ENCODE peak calls at places on chromosomes 5 and 9, in nine cellular contexts. W, Q, S, R, L, Z, P, U and K are unnamed samples.

GRCh38 chr5:133474851-133475590 is 137.3 kb downstream of the FSTL4 start:
- DNase-seq in P (no peak), Z (no peak), R (no peak), Q (no peak), S (no peak), U (no peak), W (no peak), L (no peak), K (no peak)

GRCh38 chr5:73701566-73701965 is 75.6 kb downstream of the ARHGEF28 start:
- DNase-seq in Z (no peak), W (no peak), Q (peak; percentile 28), P (peak; percentile 86), L (no peak), R (no peak), U (no peak), S (no peak), K (no peak)

GRCh38 chr9:121463026-121463827 is 36.4 kb downstream of the GGTA1 start:
- DNase-seq in Q (peak; percentile 51), P (no peak), U (peak; percentile 23), W (peak; percentile 18), Z (peak; percentile 31), S (no peak), R (no peak), L (peak; percentile 35), K (no peak)

GRCh38 chr9:4293293-4293931 is 6.5 kb downstream of the GLIS3 start:
- DNase-seq in U (peak; percentile 97), P (peak; percentile 93), W (peak; percentile 97), Z (no peak), S (no peak), R (peak; percentile 97), Q (peak; percentile 98), L (no peak), K (peak; percentile 95)

GRCh38 chr5:57221049-57221568 is 47.2 kb downstream of the GPBP1 start:
- DNase-seq in Q (peak; percentile 69), S (peak; percentile 30), Z (no peak), R (peak; percentile 68), U (peak; percentile 82), L (no peak), W (peak; percentile 65), P (peak; percentile 37), K (peak; percentile 47)

GRCh38 chr5:172778223-172778814 is 7.3 kb upstream of the DUSP1 start:
- DNase-seq in P (peak; percentile 97), U (peak; percentile 82), R (peak; percentile 93), S (no peak), L (no peak), Q (peak; percentile 94), Z (no peak), W (peak; percentile 89), K (no peak)

GRCh38 chr9:137745541-137745991 is 126.8 kb downstream of the EHMT1 start:
- DNase-seq in P (peak; percentile 6), W (peak; percentile 43), L (no peak), Z (peak; percentile 81), U (no peak), Q (no peak), R (peak; percentile 62), S (peak; percentile 80), K (no peak)

GRCh38 chr9:99134893-99135341 is 30.0 kb downstream of the TGFBR1 start:
- DNase-seq in R (peak; percentile 57), S (peak; percentile 55), L (no peak), P (peak; percentile 50), U (peak; percentile 73), W (peak; percentile 78), Z (no peak), Q (peak; percentile 55), K (peak; percentile 74)

GRCh38 chr5:140996055-140996454 is 29.8 kb downstream of the PCDHAC2 start:
- DNase-seq in U (no peak), P (no peak), L (no peak), W (no peak), S (no peak), Q (no peak), R (no peak), Z (no peak), K (no peak)

GRCh38 chr5:140725799-140726471 is 25.7 kb downstream of the ZMAT2 start:
- DNase-seq in R (peak; percentile 96), W (peak; percentile 94), S (peak; percentile 71), P (peak; percentile 97), U (peak; percentile 94), L (no peak), Z (no peak), Q (peak; percentile 96), K (peak; percentile 77)

DNA sequence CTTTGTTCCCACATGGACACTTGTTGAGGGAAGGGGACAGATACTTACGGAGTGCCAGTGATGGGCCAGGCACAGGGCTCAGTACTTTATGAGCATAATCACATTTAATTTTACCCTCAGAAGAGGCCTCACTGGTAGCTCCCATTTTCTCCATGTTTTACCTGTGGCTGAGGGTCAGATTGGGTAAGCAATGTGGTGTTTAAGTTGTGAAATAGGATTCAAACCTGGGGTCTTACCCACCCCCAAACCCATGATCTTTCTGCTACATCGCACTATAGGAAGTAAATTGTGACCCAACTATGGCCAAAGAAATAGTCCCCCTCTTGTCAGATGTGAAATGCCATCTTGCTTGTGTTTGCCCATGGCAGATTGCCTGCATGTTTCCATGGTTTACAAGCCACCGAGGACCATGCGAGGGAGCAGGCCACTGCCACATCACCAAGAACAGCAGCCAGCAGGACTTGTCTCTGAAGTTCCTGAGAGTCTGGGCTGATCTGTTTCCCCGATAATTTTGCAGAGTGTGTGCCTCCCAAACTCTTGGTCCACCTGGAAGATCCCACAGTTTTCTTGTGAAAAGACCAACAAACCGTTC is 95.4 kb downstream of the MACROH2A1 start:
- DNase-seq in W (no peak), R (no peak), Z (no peak), S (no peak), Q (no peak), P (no peak), U (no peak), L (no peak), K (no peak)
- H3K4me3 ChIP-seq in W (no peak overlapping the region), R (no peak overlapping the region), Z (no peak overlapping the region), S (no peak overlapping the region), Q (no peak overlapping the region), P (no peak overlapping the region), U (no peak overlapping the region), L (no peak overlapping the region), K (no peak overlapping the region)

GRCh38 chr9:132672413-132672690 is 2.1 kb downstream of the GTF3C4 start:
- DNase-seq in R (no peak), U (peak; percentile 6), W (peak; percentile 26), S (no peak), Q (peak; percentile 41), P (peak; percentile 26), L (no peak), Z (no peak), K (no peak)

GRCh38 chr9:132674485-132674884 is 4.2 kb downstream of the GTF3C4 start:
- DNase-seq in P (no peak), L (no peak), S (no peak), Q (no peak), R (no peak), Z (no peak), W (no peak), U (no peak), K (no peak)

GRCh38 chr9:132671620-132672412 is 1.6 kb downstream of the GTF3C4 start:
- DNase-seq in R (no peak), P (peak; percentile 47), L (no peak), W (peak; percentile 47), Q (peak; percentile 47), U (peak; percentile 8), S (no peak), Z (no peak), K (no peak)

GRCh38 chr9:132670816-132671371 is 630 bp downstream of the GTF3C4 start:
- DNase-seq in Z (peak; percentile 16), Q (peak; percentile 26), P (peak; percentile 37), W (peak; percentile 13), L (no peak), U (peak; percentile 16), R (no peak), S (peak; percentile 70), K (no peak)

DNA sequence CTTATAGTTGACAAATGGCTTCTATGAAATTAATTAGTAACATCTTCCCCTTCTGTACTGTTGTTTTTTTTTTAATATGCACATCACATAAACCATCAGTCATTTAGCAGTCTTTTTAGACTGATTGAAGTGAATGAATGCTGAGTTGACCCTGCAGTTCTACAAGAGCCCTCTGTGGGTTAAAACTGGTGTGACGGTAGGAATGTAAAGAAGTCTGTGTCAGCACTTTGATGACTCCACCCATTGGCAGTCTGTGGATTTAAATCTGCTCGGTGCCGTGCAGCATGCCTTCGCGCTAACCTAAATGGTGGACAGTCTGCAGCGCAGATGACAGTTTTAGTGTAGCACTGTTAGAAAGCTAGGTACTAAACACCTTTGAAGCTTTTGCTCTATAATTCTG is 3.1 kb downstream of the GTF3C4 start:
- DNase-seq in P (peak; percentile 60), S (no peak), L (no peak), Z (no peak), Q (peak; percentile 66), W (peak; percentile 43), U (peak; percentile 59), R (peak; percentile 41), K (peak; percentile 12)
- TF ChIP-seq CTCF in P (peak; percentile 22), S (no peak), L (no peak), Z (no peak), Q (peak; percentile 37), W (no peak), U (peak; percentile 42), R (no peak), K (peak; percentile 30)

GRCh38 chr9:113645224-113645971 is 181.9 kb downstream of the RGS3 start:
- DNase-seq in S (no peak), Z (no peak), U (no peak), R (no peak), W (no peak), Q (no peak), L (no peak), P (no peak), K (no peak)

GRCh38 chr9:113646491-113646890 is 183.0 kb downstream of the RGS3 start:
- DNase-seq in S (no peak), L (no peak), W (no peak), Z (no peak), P (no peak), U (no peak), R (no peak), Q (no peak), K (no peak)

GRCh38 chr9:113646946-113647914 is 183.7 kb downstream of the RGS3 start:
- DNase-seq in W (no peak), S (no peak), Q (no peak), Z (no peak), L (no peak), P (no peak), R (no peak), U (no peak), K (no peak)

GRCh38 chr9:113645972-113646241 is 182.4 kb downstream of the RGS3 start:
- DNase-seq in W (no peak), S (no peak), Q (no peak), P (no peak), L (no peak), Z (no peak), U (no peak), R (no peak), K (no peak)

GRCh38 chr9:113644321-113644720 is 180.8 kb downstream of the RGS3 start:
- DNase-seq in L (no peak), R (no peak), Z (no peak), Q (no peak), W (no peak), P (no peak), U (no peak), S (no peak), K (no peak)
- H3K4me3 ChIP-seq in L (no peak overlapping the region), R (no peak overlapping the region), Z (no peak overlapping the region), Q (no peak overlapping the region), W (no peak overlapping the region), P (no peak overlapping the region), U (no peak overlapping the region), S (no peak overlapping the region), K (no peak overlapping the region)

DNA sequence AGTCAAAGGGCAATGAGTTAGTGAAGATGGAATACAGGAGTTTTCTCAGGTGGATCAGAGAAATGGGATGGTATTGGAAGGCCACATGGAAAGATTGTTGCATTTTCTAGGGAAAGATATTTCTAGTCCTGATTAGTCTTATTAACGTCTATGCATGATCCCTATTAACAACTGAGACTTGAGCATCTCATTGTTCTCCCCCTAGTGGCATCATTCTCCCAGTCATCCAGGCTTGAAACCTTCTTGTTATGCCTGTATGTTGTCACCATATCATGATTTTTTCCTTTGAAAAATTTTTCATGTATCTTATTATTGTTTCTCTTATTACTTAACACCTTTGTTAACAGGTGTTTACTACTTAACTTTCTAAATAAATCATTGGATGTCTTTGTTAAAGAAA is 34.4 kb downstream of the KIF2A start:
- DNase-seq in L (no peak), W (peak; percentile 16), S (no peak), Z (no peak), P (no peak), Q (peak; percentile 56), R (peak; percentile 11), U (peak; percentile 11), K (no peak)
- TF ChIP-seq CTCF in L (peak; percentile 10), W (peak; percentile 24), S (peak; percentile 48), Z (peak; percentile 50), P (peak; percentile 44), Q (peak; percentile 50), R (peak; percentile 55), U (peak; percentile 14), K (peak; percentile 43)